ENCODE peak calls at places on chromosome 9, in five cellular contexts. Y, B, F, A and G are unnamed samples.

GRCh38 chr9:77534376-77535057 is 113.6 kb downstream of the GNA14 start:
- DNase-seq in B (peak; percentile 70), Y (no peak), F (peak; percentile 77), A (no peak), G (no peak)

GRCh38 chr9:71509054-71509453 is 259.3 kb downstream of the CEMIP2 start:
- DNase-seq in B (no peak), F (peak; percentile 41), A (no peak), Y (no peak), G (peak; percentile 54)

GRCh38 chr9:123615381-123615780 is 259.4 kb downstream of the CRB2 start:
- DNase-seq in Y (no peak), B (no peak), A (no peak), F (peak; percentile 68), G (no peak)

GRCh38 chr9:124202447-124202971 is 55.2 kb upstream of the NEK6 start:
- DNase-seq in Y (peak; percentile 16), A (no peak), B (no peak), F (peak; percentile 42), G (peak; percentile 46)

GRCh38 chr9:92963831-92964606 is 16.7 kb downstream of the FGD3 start:
- DNase-seq in B (no peak), F (no peak), A (no peak), Y (no peak), G (peak; percentile 6)

GRCh38 chr9:133768859-133769510 is 30.8 kb upstream of the SARDH start:
- DNase-seq in A (no peak), F (peak; percentile 86), Y (no peak), B (peak; percentile 82), G (no peak)

GRCh38 chr9:105890046-105890822 is 195.9 kb downstream of the TMEM38B start:
- DNase-seq in B (no peak), Y (no peak), F (peak; percentile 64), A (no peak), G (no peak)

GRCh38 chr9:82682431-82682830 is 380.5 kb downstream of the RASEF start:
- DNase-seq in F (no peak), Y (no peak), A (no peak), B (no peak), G (no peak)

GRCh38 chr9:21505425-21506179 is 23.5 kb upstream of the IFNE start:
- DNase-seq in A (no peak), B (no peak), F (no peak), Y (peak; percentile 30), G (peak; percentile 34)

GRCh38 chr9:89597711-89598707 is 6.8 kb upstream of the GADD45G start:
- DNase-seq in F (peak; percentile 74), A (no peak), Y (peak; percentile 59), B (peak; percentile 65), G (peak; percentile 86)

GRCh38 chr9:120556780-120557179 is 23.2 kb downstream of the CDK5RAP2 start:
- DNase-seq in A (no peak), Y (no peak), B (no peak), F (no peak), G (no peak)

GRCh38 chr9:110875275-110875674 is 163.0 kb downstream of the LPAR1 start:
- DNase-seq in A (peak; percentile 44), Y (no peak), B (peak; percentile 83), F (peak; percentile 74), G (no peak)

GRCh38 chr9:105636331-105636730 is 25.9 kb upstream of the TAL2 start:
- DNase-seq in Y (peak; percentile 29), A (no peak), F (no peak), B (no peak), G (no peak)

GRCh38 chr9:134356496-134357470 is 30.5 kb downstream of the RXRA start:
- DNase-seq in F (no peak), Y (no peak), B (no peak), A (no peak), G (peak; percentile 99)

GRCh38 chr9:134488251-134488900 is 153.2 kb upstream of the COL5A1 start:
- DNase-seq in B (no peak), A (no peak), Y (no peak), F (no peak), G (peak; percentile 56)

GRCh38 chr9:93124793-93125192 is 9.3 kb downstream of the NINJ1 start:
- DNase-seq in Y (no peak), F (no peak), B (peak; percentile 18), A (no peak), G (no peak)

GRCh38 chr9:133274236-133275104 is 531 bp downstream of the ABO start:
- DNase-seq in B (no peak), Y (no peak), A (no peak), F (no peak), G (no peak)

GRCh38 chr9:124721109-124721850 is 49.8 kb downstream of the NR6A1 start:
- DNase-seq in Y (peak; percentile 64), F (peak; percentile 88), B (no peak), A (no peak), G (no peak)

GRCh38 chr9:108850293-108850897 is 5.4 kb downstream of the ACTL7B start:
- DNase-seq in A (no peak), F (peak; percentile 35), B (no peak), Y (peak; percentile 14), G (no peak)

GRCh38 chr9:69815313-69815712 is 5.3 kb upstream of the CFAP95 start:
- DNase-seq in B (no peak), Y (no peak), A (no peak), F (no peak), G (no peak)

GRCh38 chr9:129868571-129869486 is 33.6 kb downstream of the USP20 start:
- DNase-seq in A (no peak), Y (no peak), B (peak; percentile 33), F (no peak), G (peak; percentile 16)

GRCh38 chr9:94554439-94555331 is at the start of gene PCAT7:
- DNase-seq in A (peak; percentile 53), Y (no peak), F (peak; percentile 96), B (peak; percentile 86), G (peak; percentile 86)

GRCh38 chr9:94553029-94553938 is 1.6 kb upstream of the PCAT7 start:
- DNase-seq in F (peak; percentile 75), A (no peak), B (peak; percentile 64), Y (no peak), G (peak; percentile 36)

DNA sequence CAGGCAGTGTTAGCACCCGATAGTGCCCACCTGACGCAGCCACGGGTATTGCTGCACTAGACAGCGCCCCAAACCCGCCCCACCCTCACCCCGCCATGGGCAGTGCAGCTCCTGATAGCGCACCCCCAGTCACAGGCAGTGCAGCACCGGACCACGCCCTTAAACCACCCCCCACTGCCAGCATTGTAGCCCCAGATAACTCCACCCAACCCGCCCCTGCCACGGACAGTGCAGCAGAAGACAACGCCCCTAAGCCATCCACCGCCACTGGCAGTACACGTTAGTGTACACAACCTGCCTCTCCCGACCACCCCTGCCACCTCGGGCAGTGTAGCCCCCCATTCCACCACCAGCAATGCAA is 825 bp upstream of the PCAT7 start:
- DNase-seq in F (no peak), Y (no peak), A (no peak), B (no peak), G (no peak)
- H2AK5ac ChIP-seq in F (no peak overlapping the region), Y (no peak overlapping the region), A (no peak overlapping the region), B (no peak overlapping the region), G (no peak overlapping the region)

DNA sequence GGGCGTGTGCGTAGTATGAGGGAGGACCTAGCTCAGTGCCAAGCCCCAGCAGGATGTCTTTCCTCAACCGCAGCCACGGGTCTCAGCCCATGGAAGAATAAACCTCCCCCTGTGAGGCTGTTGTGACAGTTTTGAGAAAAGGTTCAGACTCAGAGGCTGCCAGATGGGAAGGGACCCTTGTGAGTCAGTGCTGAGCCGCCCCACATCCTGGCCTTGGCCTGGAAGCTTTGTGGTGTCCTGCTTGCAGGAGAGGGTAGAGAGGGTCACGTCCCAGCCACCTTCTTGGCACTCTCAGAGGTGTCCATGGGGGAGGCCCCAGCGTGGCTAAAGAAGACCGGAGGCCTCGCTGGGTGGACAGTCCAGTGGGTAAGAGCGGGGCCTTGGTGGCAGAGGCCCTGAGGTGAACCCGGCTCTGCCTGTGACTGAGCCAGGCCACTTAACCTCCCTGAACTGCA is 2.8 kb downstream of the GRHPR start:
- DNase-seq in A (no peak), F (no peak), B (no peak), Y (no peak), G (no peak)
- H3K4ac ChIP-seq in A (no peak overlapping the region), F (no peak overlapping the region), B (no peak overlapping the region), Y (no peak overlapping the region), G (no peak overlapping the region)

DNA sequence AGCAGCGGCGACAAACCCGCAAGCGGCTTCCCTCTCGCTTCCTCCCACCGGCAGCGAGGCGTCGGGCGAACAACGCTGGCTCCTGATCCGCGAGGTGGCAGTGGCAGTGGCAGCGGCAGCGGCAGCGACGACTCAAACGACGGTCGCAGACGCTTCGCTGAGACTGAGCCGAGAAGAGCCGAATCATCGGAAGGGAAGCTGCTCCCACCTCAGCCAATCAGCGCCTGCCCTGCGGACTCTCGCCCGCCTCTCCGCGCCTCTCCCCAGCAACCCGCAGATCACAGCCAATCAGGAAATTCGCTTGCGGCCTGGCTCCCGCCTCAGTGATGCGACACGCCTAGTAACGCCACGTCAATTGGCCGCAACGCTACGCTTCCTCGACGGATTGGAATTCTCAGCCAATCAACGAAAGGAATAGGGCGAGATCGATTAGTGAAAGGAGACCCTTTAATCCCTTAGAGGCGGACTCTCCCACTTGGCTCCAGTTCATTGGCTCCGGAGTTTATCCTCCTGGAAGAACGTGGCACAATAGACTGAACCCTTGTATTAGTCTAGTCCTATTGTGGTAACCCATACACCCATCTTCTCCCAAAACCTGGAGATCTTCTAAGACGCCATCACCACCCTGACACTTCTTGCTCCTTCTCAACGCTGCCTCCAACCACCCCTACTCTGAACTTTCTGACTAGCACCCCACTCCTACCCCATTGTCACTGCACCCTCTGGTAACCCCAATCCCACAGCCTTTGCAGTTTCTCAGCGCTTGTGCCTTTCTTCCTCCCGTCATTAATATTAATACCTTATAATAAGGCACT is at the start of gene VCP:
- DNase-seq in B (peak; percentile 100), Y (peak; percentile 99), F (peak; percentile 100), A (peak; percentile 100), G (peak; percentile 98)
- H2AK5ac ChIP-seq in B (no peak within 1 kb of the TSS), Y (peak within 1 kb of the TSS; percentile 90), F (peak within 1 kb of the TSS; percentile 75), A (peak within 1 kb of the TSS; percentile 95), G (peak within 1 kb of the TSS; percentile 92)

DNA sequence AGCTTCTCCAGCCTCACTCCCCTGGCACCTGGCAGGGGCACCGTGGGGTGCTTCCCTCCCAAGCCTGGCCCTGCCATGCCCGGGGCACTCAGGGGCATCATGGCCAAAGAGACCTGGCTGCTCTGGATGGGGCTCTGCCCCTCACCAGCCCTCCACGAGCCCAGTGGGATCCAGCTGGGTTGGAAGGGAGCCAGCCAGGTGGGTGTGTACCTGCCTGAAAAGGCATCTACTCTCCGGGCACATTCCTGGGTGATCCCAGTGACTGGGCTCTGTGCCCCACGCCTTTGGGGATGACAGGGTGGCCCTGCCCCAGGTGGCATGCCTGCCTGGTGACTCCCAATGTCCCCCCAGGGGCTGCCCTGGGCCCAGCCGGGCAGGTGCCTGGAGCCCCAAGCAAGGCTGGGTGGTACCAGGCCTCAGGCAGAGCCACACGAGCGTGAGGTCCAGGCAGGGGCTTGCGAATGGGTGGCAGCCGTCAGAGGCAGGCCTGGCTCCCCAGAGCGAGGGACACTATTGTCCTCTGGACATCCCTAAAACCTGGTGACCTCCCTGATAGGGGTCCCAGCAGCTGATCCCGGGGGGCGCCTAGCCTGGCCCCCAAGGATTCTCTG is 777 bp downstream of the GPSM1 start:
- DNase-seq in B (no peak), A (no peak), Y (no peak), F (no peak), G (no peak)
- H3K4ac ChIP-seq in B (no peak overlapping the region), A (no peak overlapping the region), Y (peak overlapping the region; percentile 99), F (peak overlapping the region; percentile 66), G (peak overlapping the region; percentile 38)